ENCODE peak calls at places on chromosome 12, in six cellular contexts. One of them, this sample, is unnamed.

GRCh38 chr12:42524716-42525115 is 64.8 kb downstream of the PRICKLE1 start:
- DNase-seq in germinal center: no peak
- DNase-seq in glutamatergic neuron: no peak
- DNase-seq in breast epithelium: no peak
- DNase-seq in CD8-positive, alpha-beta memory T cell: no peak
- DNase-seq in astrocyte of the spinal cord: no peak
- DNase-seq in this sample: no peak

GRCh38 chr12:4164591-4165558 is 108.7 kb upstream of the CCND2 start:
- DNase-seq in glutamatergic neuron: peak
- DNase-seq in astrocyte of the spinal cord: peak
- DNase-seq in breast epithelium: peak
- DNase-seq in germinal center: peak
- DNase-seq in CD8-positive, alpha-beta memory T cell: peak
- DNase-seq in this sample: peak

GRCh38 chr12:126483145-126484068 is 1418.2 kb downstream of the AACS start:
- DNase-seq in CD8-positive, alpha-beta memory T cell: no peak
- DNase-seq in glutamatergic neuron: no peak
- DNase-seq in germinal center: no peak
- DNase-seq in breast epithelium: no peak
- DNase-seq in astrocyte of the spinal cord: peak
- DNase-seq in this sample: peak

GRCh38 chr12:10052111-10052913 is 21.8 kb downstream of the CLEC9A start:
- DNase-seq in breast epithelium: no peak
- DNase-seq in germinal center: peak
- DNase-seq in astrocyte of the spinal cord: no peak
- DNase-seq in glutamatergic neuron: no peak
- DNase-seq in CD8-positive, alpha-beta memory T cell: no peak
- DNase-seq in this sample: no peak

GRCh38 chr12:124910561-124911478 is 3.6 kb downstream of the UBC start:
- DNase-seq in astrocyte of the spinal cord: no peak
- DNase-seq in breast epithelium: no peak
- DNase-seq in glutamatergic neuron: no peak
- DNase-seq in CD8-positive, alpha-beta memory T cell: no peak
- DNase-seq in germinal center: no peak
- DNase-seq in this sample: peak

GRCh38 chr12:68508536-68509050 is 102.1 kb upstream of the RAP1B start:
- DNase-seq in glutamatergic neuron: no peak
- DNase-seq in breast epithelium: no peak
- DNase-seq in germinal center: no peak
- DNase-seq in astrocyte of the spinal cord: no peak
- DNase-seq in CD8-positive, alpha-beta memory T cell: no peak
- DNase-seq in this sample: no peak

GRCh38 chr12:70555081-70555480 is 82.1 kb downstream of the PTPRB start:
- DNase-seq in astrocyte of the spinal cord: no peak
- DNase-seq in glutamatergic neuron: no peak
- DNase-seq in germinal center: no peak
- DNase-seq in breast epithelium: no peak
- DNase-seq in CD8-positive, alpha-beta memory T cell: no peak
- DNase-seq in this sample: no peak

GRCh38 chr12:51591020-51591901 is at the start of gene SCN8A:
- DNase-seq in breast epithelium: no peak
- DNase-seq in CD8-positive, alpha-beta memory T cell: peak
- DNase-seq in glutamatergic neuron: peak
- DNase-seq in astrocyte of the spinal cord: peak
- DNase-seq in germinal center: peak
- DNase-seq in this sample: peak

GRCh38 chr12:94186461-94187237 is 38.3 kb downstream of the PLXNC1 start:
- DNase-seq in germinal center: no peak
- DNase-seq in breast epithelium: no peak
- DNase-seq in astrocyte of the spinal cord: peak
- DNase-seq in glutamatergic neuron: peak
- DNase-seq in CD8-positive, alpha-beta memory T cell: no peak
- DNase-seq in this sample: peak

GRCh38 chr12:104354167-104354867 is 50.8 kb downstream of the EID3 start:
- DNase-seq in CD8-positive, alpha-beta memory T cell: no peak
- DNase-seq in breast epithelium: no peak
- DNase-seq in glutamatergic neuron: no peak
- DNase-seq in astrocyte of the spinal cord: no peak
- DNase-seq in germinal center: no peak
- DNase-seq in this sample: no peak

GRCh38 chr12:130127527-130127908 is 34.7 kb upstream of the FZD10 start:
- DNase-seq in germinal center: no peak
- DNase-seq in CD8-positive, alpha-beta memory T cell: no peak
- DNase-seq in glutamatergic neuron: no peak
- DNase-seq in astrocyte of the spinal cord: no peak
- DNase-seq in breast epithelium: peak
- DNase-seq in this sample: no peak

GRCh38 chr12:52585951-52586350 is 12.3 kb upstream of the KRT74 start:
- DNase-seq in breast epithelium: no peak
- DNase-seq in germinal center: no peak
- DNase-seq in astrocyte of the spinal cord: no peak
- DNase-seq in CD8-positive, alpha-beta memory T cell: peak
- DNase-seq in glutamatergic neuron: no peak
- DNase-seq in this sample: peak

GRCh38 chr12:55982319-55982936 is 8.6 kb downstream of the RAB5B start:
- DNase-seq in breast epithelium: no peak
- DNase-seq in germinal center: no peak
- DNase-seq in glutamatergic neuron: no peak
- DNase-seq in astrocyte of the spinal cord: no peak
- DNase-seq in CD8-positive, alpha-beta memory T cell: no peak
- DNase-seq in this sample: no peak

GRCh38 chr12:96070670-96071279 is 35.4 kb upstream of the LTA4H start:
- DNase-seq in astrocyte of the spinal cord: peak
- DNase-seq in germinal center: peak
- DNase-seq in glutamatergic neuron: peak
- DNase-seq in breast epithelium: peak
- DNase-seq in CD8-positive, alpha-beta memory T cell: no peak
- DNase-seq in this sample: no peak

GRCh38 chr12:51371295-51371953 is 19.8 kb downstream of the GALNT6 start:
- DNase-seq in glutamatergic neuron: no peak
- DNase-seq in germinal center: no peak
- DNase-seq in astrocyte of the spinal cord: peak
- DNase-seq in CD8-positive, alpha-beta memory T cell: no peak
- DNase-seq in breast epithelium: peak
- DNase-seq in this sample: peak

GRCh38 chr12:102526701-102527100 is 46.3 kb upstream of the IGF1 start:
- DNase-seq in breast epithelium: no peak
- DNase-seq in glutamatergic neuron: no peak
- DNase-seq in germinal center: no peak
- DNase-seq in CD8-positive, alpha-beta memory T cell: no peak
- DNase-seq in astrocyte of the spinal cord: no peak
- DNase-seq in this sample: no peak

GRCh38 chr12:117189725-117190209 is 503 bp downstream of the FBXO21 start:
- DNase-seq in glutamatergic neuron: peak
- DNase-seq in breast epithelium: no peak
- DNase-seq in astrocyte of the spinal cord: peak
- DNase-seq in CD8-positive, alpha-beta memory T cell: peak
- DNase-seq in germinal center: peak
- DNase-seq in this sample: peak

GRCh38 chr12:54015210-54015931 is 6.6 kb downstream of the HOXC8 start:
- DNase-seq in CD8-positive, alpha-beta memory T cell: no peak
- DNase-seq in breast epithelium: no peak
- DNase-seq in astrocyte of the spinal cord: no peak
- DNase-seq in germinal center: no peak
- DNase-seq in glutamatergic neuron: no peak
- DNase-seq in this sample: no peak

GRCh38 chr12:30358113-30358512 is 337.6 kb downstream of the IPO8 start:
- DNase-seq in glutamatergic neuron: no peak
- DNase-seq in breast epithelium: no peak
- DNase-seq in astrocyte of the spinal cord: no peak
- DNase-seq in germinal center: no peak
- DNase-seq in CD8-positive, alpha-beta memory T cell: no peak
- DNase-seq in this sample: no peak

GRCh38 chr12:53676715-53677611 is 1.1 kb upstream of the ATP5MC2 start:
- DNase-seq in breast epithelium: peak
- DNase-seq in CD8-positive, alpha-beta memory T cell: no peak
- DNase-seq in glutamatergic neuron: peak
- DNase-seq in germinal center: peak
- DNase-seq in astrocyte of the spinal cord: peak
- DNase-seq in this sample: peak

GRCh38 chr12:20557076-20557475 is 138.1 kb upstream of the SLCO1C1 start:
- DNase-seq in breast epithelium: no peak
- DNase-seq in CD8-positive, alpha-beta memory T cell: no peak
- DNase-seq in astrocyte of the spinal cord: no peak
- DNase-seq in glutamatergic neuron: no peak
- DNase-seq in germinal center: no peak
- DNase-seq in this sample: no peak

GRCh38 chr12:93274937-93275336 is 102.8 kb upstream of the NUDT4 start:
- DNase-seq in breast epithelium: no peak
- DNase-seq in astrocyte of the spinal cord: no peak
- DNase-seq in germinal center: no peak
- DNase-seq in glutamatergic neuron: no peak
- DNase-seq in CD8-positive, alpha-beta memory T cell: no peak
- DNase-seq in this sample: no peak

GRCh38 chr12:49720214-49720613 is 13.0 kb upstream of the FMNL3 start:
- DNase-seq in germinal center: no peak
- DNase-seq in CD8-positive, alpha-beta memory T cell: no peak
- DNase-seq in breast epithelium: no peak
- DNase-seq in glutamatergic neuron: no peak
- DNase-seq in astrocyte of the spinal cord: no peak
- DNase-seq in this sample: no peak

GRCh38 chr12:48973992-48974673 is 2.6 kb upstream of the WNT10B start:
- DNase-seq in breast epithelium: no peak
- DNase-seq in CD8-positive, alpha-beta memory T cell: peak
- DNase-seq in astrocyte of the spinal cord: peak
- DNase-seq in glutamatergic neuron: peak
- DNase-seq in germinal center: no peak
- DNase-seq in this sample: no peak

GRCh38 chr12:69438539-69438938 is 31.6 kb upstream of the FRS2 start:
- DNase-seq in breast epithelium: no peak
- DNase-seq in astrocyte of the spinal cord: no peak
- DNase-seq in germinal center: no peak
- DNase-seq in CD8-positive, alpha-beta memory T cell: no peak
- DNase-seq in glutamatergic neuron: no peak
- DNase-seq in this sample: no peak

GRCh38 chr12:55865327-55865726 is 22.6 kb upstream of the MMP19 start:
- DNase-seq in CD8-positive, alpha-beta memory T cell: no peak
- DNase-seq in glutamatergic neuron: no peak
- DNase-seq in astrocyte of the spinal cord: no peak
- DNase-seq in breast epithelium: no peak
- DNase-seq in germinal center: no peak
- DNase-seq in this sample: no peak

GRCh38 chr12:109697877-109698468 is 15.7 kb upstream of the FAM222A start:
- DNase-seq in glutamatergic neuron: no peak
- DNase-seq in CD8-positive, alpha-beta memory T cell: no peak
- DNase-seq in germinal center: no peak
- DNase-seq in astrocyte of the spinal cord: no peak
- DNase-seq in breast epithelium: no peak
- DNase-seq in this sample: no peak

GRCh38 chr12:109719123-109720022 is 5.7 kb downstream of the FAM222A start:
- DNase-seq in germinal center: no peak
- DNase-seq in astrocyte of the spinal cord: no peak
- DNase-seq in glutamatergic neuron: peak
- DNase-seq in CD8-positive, alpha-beta memory T cell: no peak
- DNase-seq in breast epithelium: no peak
- DNase-seq in this sample: peak

This sample was measured in myocyte.